ENCODE peak calls at places on chromosomes 4 and X, in eight cellular contexts. P is stimulated activated CD4-positive, alpha-beta T cell treated with anti-CD3 and anti-CD28 coated beads, Interleukin-15, amount 100 ng/mL, for 1 hour; B is endothelial cell; F is progenitor cell of endocrine pancreas; O is stimulated activated CD8-positive, alpha-beta memory T cell treated with anti-CD3 and anti-CD28 coated beads, Interleukin-7, amount 100 ng/mL, for 1 hour; Q is naive thymus-derived CD8-positive, alpha-beta T cell; I is activated T-cell treated with anti-CD3 and anti-CD28 coated beads, Interleukin-2, amount 50 U/mL, for 72 hours; Z is activated CD4-positive, alpha-beta T cell treated with anti-CD3 and anti-CD28 coated beads for 48 hours. L is an unnamed sample.

GRCh38 chrX:14864626-14865025 is 8.2 kb downstream of the FANCB start:
- DNase-seq in P (no peak), B (no peak), F (no peak), O (no peak), Q (no peak), I (no peak), Z (no peak), L (no peak)

GRCh38 chr4:72467633-72468032 is 101.4 kb downstream of the ADAMTS3 start:
- DNase-seq in P (no peak), B (no peak), F (no peak), O (no peak), Q (no peak), I (no peak), Z (no peak), L (no peak)

GRCh38 chr4:145732895-145733880 is 53.2 kb downstream of the C4orf51 start:
- DNase-seq in P (peak; percentile 73), B (peak; percentile 97), F (peak; percentile 86), O (peak; percentile 71), Q (peak; percentile 76), I (peak; percentile 85), Z (peak; percentile 90), L (peak; percentile 89)

GRCh38 chr4:986428-986948 is 356 bp upstream of the IDUA start:
- DNase-seq in P (no peak), B (no peak), F (no peak), O (no peak), Q (no peak), I (no peak), Z (no peak), L (no peak)

GRCh38 chr4:177557416-177557815 is 115.2 kb upstream of the AGA start:
- DNase-seq in P (no peak), B (no peak), F (no peak), O (no peak), Q (no peak), I (no peak), Z (no peak), L (no peak)

GRCh38 chr4:189773909-189774308 is 166.8 kb upstream of the FRG1 start:
- DNase-seq in P (no peak), B (no peak), F (no peak), O (no peak), Q (no peak), I (no peak), Z (no peak), L (no peak)

GRCh38 chr4:38621004-38621684 is 42.9 kb upstream of the KLF3 start:
- DNase-seq in P (no peak), B (no peak), F (no peak), O (no peak), Q (no peak), I (no peak), Z (no peak), L (no peak)

GRCh38 chr4:129358571-129358970 is 262.6 kb downstream of the C4orf33 start:
- DNase-seq in P (no peak), B (no peak), F (no peak), O (no peak), Q (no peak), I (no peak), Z (no peak), L (no peak)

GRCh38 chr4:17583944-17584343 is 6.9 kb downstream of the LAP3 start:
- DNase-seq in P (no peak), B (no peak), F (no peak), O (no peak), Q (no peak), I (no peak), Z (no peak), L (no peak)

GRCh38 chrX:53196678-53197077 is 28.3 kb downstream of the KDM5C start:
- DNase-seq in P (no peak), B (no peak), F (no peak), O (no peak), Q (no peak), I (no peak), Z (no peak), L (no peak)

GRCh38 chr4:105184316-105184988 is 37.8 kb downstream of the TET2 start:
- DNase-seq in P (no peak), B (no peak), F (no peak), O (no peak), Q (no peak), I (no peak), Z (no peak), L (no peak)

GRCh38 chr4:54386270-54386669 is 157.2 kb downstream of the PDGFRA start:
- DNase-seq in P (no peak), B (no peak), F (no peak), O (no peak), Q (no peak), I (no peak), Z (no peak), L (no peak)

GRCh38 chr4:99710681-99711345 is 53.2 kb upstream of the C4orf54 start:
- DNase-seq in P (no peak), B (no peak), F (no peak), O (no peak), Q (no peak), I (peak; percentile 9), Z (peak; percentile 7), L (no peak)

GRCh38 chrX:34956915-34957314 is 14.3 kb downstream of the FAM47B start:
- DNase-seq in P (no peak), B (no peak), F (no peak), O (no peak), Q (no peak), I (no peak), Z (no peak), L (no peak)

GRCh38 chr4:158172196-158172557 is 648 bp downstream of the GASK1B start:
- DNase-seq in P (no peak), B (no peak), F (no peak), O (no peak), Q (no peak), I (no peak), Z (no peak), L (no peak)

GRCh38 chrX:112664928-112665327 is 14.8 kb downstream of the LHFPL1 start:
- DNase-seq in P (no peak), B (no peak), F (no peak), O (no peak), Q (no peak), I (no peak), Z (no peak), L (no peak)

GRCh38 chrX:98731821-98732220 is 1678.3 kb downstream of the PCDH19 start:
- DNase-seq in P (no peak), B (no peak), F (no peak), O (no peak), Q (no peak), I (no peak), Z (no peak), L (no peak)

L was measured in activated CD8-positive, alpha-beta T cell treated with anti-CD3 and anti-CD28 coated beads for 36 hours.